ENCODE peak calls at places on chromosomes 1 and 21, in seven cellular contexts. One of them, this sample, is unnamed.

GRCh38 chr1:28112388-28113311 is 24.2 kb upstream of the EYA3 start:
- DNase-seq in SHP77 treated with DMSO at 0.1 percent for 48 hours: no peak
- DNase-seq in neuronal stem cell: no peak
- DNase-seq in stimulated activated CD4-positive, alpha-beta T cell treated with anti-CD3 and anti-CD28 coated beads, Interleukin-12 subunit alpha, Interleukin-12 subunit beta, amount 100 ng/mL, for 24 hours: no peak
- DNase-seq in effector CD4-positive, alpha-beta T cell: no peak
- DNase-seq in stimulated activated naive CD8-positive, alpha-beta T cell treated with anti-CD3 and anti-CD28 coated beads, Interleukin-15, amount 100 ng/mL, for 72 hours: no peak
- DNase-seq in naive thymus-derived CD4-positive, alpha-beta T cell: no peak
- DNase-seq in this sample: no peak

GRCh38 chr1:114428083-114428754 is 82.8 kb downstream of the TRIM33 start:
- DNase-seq in SHP77 treated with DMSO at 0.1 percent for 48 hours: no peak
- DNase-seq in neuronal stem cell: no peak
- DNase-seq in stimulated activated CD4-positive, alpha-beta T cell treated with anti-CD3 and anti-CD28 coated beads, Interleukin-12 subunit alpha, Interleukin-12 subunit beta, amount 100 ng/mL, for 24 hours: no peak
- DNase-seq in effector CD4-positive, alpha-beta T cell: peak; percentile 9
- DNase-seq in stimulated activated naive CD8-positive, alpha-beta T cell treated with anti-CD3 and anti-CD28 coated beads, Interleukin-15, amount 100 ng/mL, for 72 hours: no peak
- DNase-seq in naive thymus-derived CD4-positive, alpha-beta T cell: peak; percentile 16
- DNase-seq in this sample: no peak

GRCh38 chr21:19900149-19900548 is 1098.1 kb upstream of the NCAM2 start:
- DNase-seq in SHP77 treated with DMSO at 0.1 percent for 48 hours: no peak
- DNase-seq in neuronal stem cell: no peak
- DNase-seq in stimulated activated CD4-positive, alpha-beta T cell treated with anti-CD3 and anti-CD28 coated beads, Interleukin-12 subunit alpha, Interleukin-12 subunit beta, amount 100 ng/mL, for 24 hours: no peak
- DNase-seq in effector CD4-positive, alpha-beta T cell: no peak
- DNase-seq in stimulated activated naive CD8-positive, alpha-beta T cell treated with anti-CD3 and anti-CD28 coated beads, Interleukin-15, amount 100 ng/mL, for 72 hours: no peak
- DNase-seq in naive thymus-derived CD4-positive, alpha-beta T cell: no peak
- DNase-seq in this sample: no peak

GRCh38 chr1:246450485-246451251 is 56.4 kb downstream of the SMYD3 start:
- DNase-seq in SHP77 treated with DMSO at 0.1 percent for 48 hours: peak; percentile 84
- DNase-seq in neuronal stem cell: peak; percentile 4
- DNase-seq in stimulated activated CD4-positive, alpha-beta T cell treated with anti-CD3 and anti-CD28 coated beads, Interleukin-12 subunit alpha, Interleukin-12 subunit beta, amount 100 ng/mL, for 24 hours: no peak
- DNase-seq in effector CD4-positive, alpha-beta T cell: no peak
- DNase-seq in stimulated activated naive CD8-positive, alpha-beta T cell treated with anti-CD3 and anti-CD28 coated beads, Interleukin-15, amount 100 ng/mL, for 72 hours: no peak
- DNase-seq in naive thymus-derived CD4-positive, alpha-beta T cell: no peak
- DNase-seq in this sample: no peak

GRCh38 chr1:168572669-168573068 is 3.7 kb upstream of the XCL1 start:
- DNase-seq in SHP77 treated with DMSO at 0.1 percent for 48 hours: no peak
- DNase-seq in neuronal stem cell: no peak
- DNase-seq in stimulated activated CD4-positive, alpha-beta T cell treated with anti-CD3 and anti-CD28 coated beads, Interleukin-12 subunit alpha, Interleukin-12 subunit beta, amount 100 ng/mL, for 24 hours: no peak
- DNase-seq in effector CD4-positive, alpha-beta T cell: no peak
- DNase-seq in stimulated activated naive CD8-positive, alpha-beta T cell treated with anti-CD3 and anti-CD28 coated beads, Interleukin-15, amount 100 ng/mL, for 72 hours: no peak
- DNase-seq in naive thymus-derived CD4-positive, alpha-beta T cell: no peak
- DNase-seq in this sample: no peak

GRCh38 chr1:180237850-180238476 is 7.9 kb downstream of the LHX4 start:
- DNase-seq in SHP77 treated with DMSO at 0.1 percent for 48 hours: no peak
- DNase-seq in neuronal stem cell: no peak
- DNase-seq in stimulated activated CD4-positive, alpha-beta T cell treated with anti-CD3 and anti-CD28 coated beads, Interleukin-12 subunit alpha, Interleukin-12 subunit beta, amount 100 ng/mL, for 24 hours: no peak
- DNase-seq in effector CD4-positive, alpha-beta T cell: no peak
- DNase-seq in stimulated activated naive CD8-positive, alpha-beta T cell treated with anti-CD3 and anti-CD28 coated beads, Interleukin-15, amount 100 ng/mL, for 72 hours: no peak
- DNase-seq in naive thymus-derived CD4-positive, alpha-beta T cell: no peak
- DNase-seq in this sample: no peak

GRCh38 chr21:42343556-42343955 is 7.2 kb downstream of the TFF2 start:
- DNase-seq in SHP77 treated with DMSO at 0.1 percent for 48 hours: no peak
- DNase-seq in neuronal stem cell: no peak
- DNase-seq in stimulated activated CD4-positive, alpha-beta T cell treated with anti-CD3 and anti-CD28 coated beads, Interleukin-12 subunit alpha, Interleukin-12 subunit beta, amount 100 ng/mL, for 24 hours: no peak
- DNase-seq in effector CD4-positive, alpha-beta T cell: no peak
- DNase-seq in stimulated activated naive CD8-positive, alpha-beta T cell treated with anti-CD3 and anti-CD28 coated beads, Interleukin-15, amount 100 ng/mL, for 72 hours: no peak
- DNase-seq in naive thymus-derived CD4-positive, alpha-beta T cell: no peak
- DNase-seq in this sample: no peak

GRCh38 chr1:244272471-244273261 is 179.0 kb downstream of the ADSS2 start:
- DNase-seq in SHP77 treated with DMSO at 0.1 percent for 48 hours: peak; percentile 74
- DNase-seq in neuronal stem cell: peak; percentile 89
- DNase-seq in stimulated activated CD4-positive, alpha-beta T cell treated with anti-CD3 and anti-CD28 coated beads, Interleukin-12 subunit alpha, Interleukin-12 subunit beta, amount 100 ng/mL, for 24 hours: peak; percentile 56
- DNase-seq in effector CD4-positive, alpha-beta T cell: peak; percentile 61
- DNase-seq in stimulated activated naive CD8-positive, alpha-beta T cell treated with anti-CD3 and anti-CD28 coated beads, Interleukin-15, amount 100 ng/mL, for 72 hours: peak; percentile 66
- DNase-seq in naive thymus-derived CD4-positive, alpha-beta T cell: peak; percentile 73
- DNase-seq in this sample: peak; percentile 75

GRCh38 chr1:198549863-198550262 is 9.4 kb upstream of the ATP6V1G3 start:
- DNase-seq in SHP77 treated with DMSO at 0.1 percent for 48 hours: no peak
- DNase-seq in neuronal stem cell: no peak
- DNase-seq in stimulated activated CD4-positive, alpha-beta T cell treated with anti-CD3 and anti-CD28 coated beads, Interleukin-12 subunit alpha, Interleukin-12 subunit beta, amount 100 ng/mL, for 24 hours: no peak
- DNase-seq in effector CD4-positive, alpha-beta T cell: no peak
- DNase-seq in stimulated activated naive CD8-positive, alpha-beta T cell treated with anti-CD3 and anti-CD28 coated beads, Interleukin-15, amount 100 ng/mL, for 72 hours: no peak
- DNase-seq in naive thymus-derived CD4-positive, alpha-beta T cell: no peak
- DNase-seq in this sample: no peak

GRCh38 chr1:209367031-209367813 is 216.3 kb upstream of the CAMK1G start:
- DNase-seq in SHP77 treated with DMSO at 0.1 percent for 48 hours: no peak
- DNase-seq in neuronal stem cell: no peak
- DNase-seq in stimulated activated CD4-positive, alpha-beta T cell treated with anti-CD3 and anti-CD28 coated beads, Interleukin-12 subunit alpha, Interleukin-12 subunit beta, amount 100 ng/mL, for 24 hours: no peak
- DNase-seq in effector CD4-positive, alpha-beta T cell: no peak
- DNase-seq in stimulated activated naive CD8-positive, alpha-beta T cell treated with anti-CD3 and anti-CD28 coated beads, Interleukin-15, amount 100 ng/mL, for 72 hours: no peak
- DNase-seq in naive thymus-derived CD4-positive, alpha-beta T cell: no peak
- DNase-seq in this sample: no peak

GRCh38 chr1:100187912-100188311 is 9.9 kb upstream of the LRRC39 start:
- DNase-seq in SHP77 treated with DMSO at 0.1 percent for 48 hours: no peak
- DNase-seq in neuronal stem cell: no peak
- DNase-seq in stimulated activated CD4-positive, alpha-beta T cell treated with anti-CD3 and anti-CD28 coated beads, Interleukin-12 subunit alpha, Interleukin-12 subunit beta, amount 100 ng/mL, for 24 hours: no peak
- DNase-seq in effector CD4-positive, alpha-beta T cell: no peak
- DNase-seq in stimulated activated naive CD8-positive, alpha-beta T cell treated with anti-CD3 and anti-CD28 coated beads, Interleukin-15, amount 100 ng/mL, for 72 hours: no peak
- DNase-seq in naive thymus-derived CD4-positive, alpha-beta T cell: no peak
- DNase-seq in this sample: no peak

GRCh38 chr1:185595835-185596667 is 138.1 kb upstream of the HMCN1 start:
- DNase-seq in SHP77 treated with DMSO at 0.1 percent for 48 hours: peak; percentile 12
- DNase-seq in neuronal stem cell: peak; percentile 48
- DNase-seq in stimulated activated CD4-positive, alpha-beta T cell treated with anti-CD3 and anti-CD28 coated beads, Interleukin-12 subunit alpha, Interleukin-12 subunit beta, amount 100 ng/mL, for 24 hours: peak; percentile 32
- DNase-seq in effector CD4-positive, alpha-beta T cell: peak; percentile 43
- DNase-seq in stimulated activated naive CD8-positive, alpha-beta T cell treated with anti-CD3 and anti-CD28 coated beads, Interleukin-15, amount 100 ng/mL, for 72 hours: peak; percentile 42
- DNase-seq in naive thymus-derived CD4-positive, alpha-beta T cell: peak; percentile 45
- DNase-seq in this sample: peak; percentile 60

GRCh38 chr1:115300087-115300856 is 37.8 kb downstream of the NGF start:
- DNase-seq in SHP77 treated with DMSO at 0.1 percent for 48 hours: no peak
- DNase-seq in neuronal stem cell: peak; percentile 9
- DNase-seq in stimulated activated CD4-positive, alpha-beta T cell treated with anti-CD3 and anti-CD28 coated beads, Interleukin-12 subunit alpha, Interleukin-12 subunit beta, amount 100 ng/mL, for 24 hours: no peak
- DNase-seq in effector CD4-positive, alpha-beta T cell: no peak
- DNase-seq in stimulated activated naive CD8-positive, alpha-beta T cell treated with anti-CD3 and anti-CD28 coated beads, Interleukin-15, amount 100 ng/mL, for 72 hours: no peak
- DNase-seq in naive thymus-derived CD4-positive, alpha-beta T cell: no peak
- DNase-seq in this sample: no peak

GRCh38 chr1:70360321-70360720 is 5.8 kb upstream of the ANKRD13C start:
- DNase-seq in SHP77 treated with DMSO at 0.1 percent for 48 hours: no peak
- DNase-seq in neuronal stem cell: no peak
- DNase-seq in stimulated activated CD4-positive, alpha-beta T cell treated with anti-CD3 and anti-CD28 coated beads, Interleukin-12 subunit alpha, Interleukin-12 subunit beta, amount 100 ng/mL, for 24 hours: no peak
- DNase-seq in effector CD4-positive, alpha-beta T cell: no peak
- DNase-seq in stimulated activated naive CD8-positive, alpha-beta T cell treated with anti-CD3 and anti-CD28 coated beads, Interleukin-15, amount 100 ng/mL, for 72 hours: no peak
- DNase-seq in naive thymus-derived CD4-positive, alpha-beta T cell: no peak
- DNase-seq in this sample: no peak

GRCh38 chr1:229283183-229283611 is 12.3 kb downstream of the RAB4A start:
- DNase-seq in SHP77 treated with DMSO at 0.1 percent for 48 hours: no peak
- DNase-seq in neuronal stem cell: no peak
- DNase-seq in stimulated activated CD4-positive, alpha-beta T cell treated with anti-CD3 and anti-CD28 coated beads, Interleukin-12 subunit alpha, Interleukin-12 subunit beta, amount 100 ng/mL, for 24 hours: no peak
- DNase-seq in effector CD4-positive, alpha-beta T cell: no peak
- DNase-seq in stimulated activated naive CD8-positive, alpha-beta T cell treated with anti-CD3 and anti-CD28 coated beads, Interleukin-15, amount 100 ng/mL, for 72 hours: no peak
- DNase-seq in naive thymus-derived CD4-positive, alpha-beta T cell: no peak
- DNase-seq in this sample: no peak

GRCh38 chr1:13699936-13700520 is at the start of gene PRDM2:
- DNase-seq in SHP77 treated with DMSO at 0.1 percent for 48 hours: no peak
- DNase-seq in neuronal stem cell: peak; percentile 27
- DNase-seq in stimulated activated CD4-positive, alpha-beta T cell treated with anti-CD3 and anti-CD28 coated beads, Interleukin-12 subunit alpha, Interleukin-12 subunit beta, amount 100 ng/mL, for 24 hours: peak; percentile 37
- DNase-seq in effector CD4-positive, alpha-beta T cell: peak; percentile 47
- DNase-seq in stimulated activated naive CD8-positive, alpha-beta T cell treated with anti-CD3 and anti-CD28 coated beads, Interleukin-15, amount 100 ng/mL, for 72 hours: peak; percentile 62
- DNase-seq in naive thymus-derived CD4-positive, alpha-beta T cell: peak; percentile 67
- DNase-seq in this sample: peak; percentile 56

GRCh38 chr1:3518256-3518655 is 63.8 kb downstream of the ARHGEF16 start:
- DNase-seq in SHP77 treated with DMSO at 0.1 percent for 48 hours: no peak
- DNase-seq in neuronal stem cell: no peak
- DNase-seq in stimulated activated CD4-positive, alpha-beta T cell treated with anti-CD3 and anti-CD28 coated beads, Interleukin-12 subunit alpha, Interleukin-12 subunit beta, amount 100 ng/mL, for 24 hours: peak; percentile 30
- DNase-seq in effector CD4-positive, alpha-beta T cell: no peak
- DNase-seq in stimulated activated naive CD8-positive, alpha-beta T cell treated with anti-CD3 and anti-CD28 coated beads, Interleukin-15, amount 100 ng/mL, for 72 hours: peak; percentile 20
- DNase-seq in naive thymus-derived CD4-positive, alpha-beta T cell: no peak
- DNase-seq in this sample: no peak

GRCh38 chr1:169484107-169484506 is 1.6 kb downstream of the SLC19A2 start:
- DNase-seq in SHP77 treated with DMSO at 0.1 percent for 48 hours: no peak
- DNase-seq in neuronal stem cell: no peak
- DNase-seq in stimulated activated CD4-positive, alpha-beta T cell treated with anti-CD3 and anti-CD28 coated beads, Interleukin-12 subunit alpha, Interleukin-12 subunit beta, amount 100 ng/mL, for 24 hours: no peak
- DNase-seq in effector CD4-positive, alpha-beta T cell: no peak
- DNase-seq in stimulated activated naive CD8-positive, alpha-beta T cell treated with anti-CD3 and anti-CD28 coated beads, Interleukin-15, amount 100 ng/mL, for 72 hours: no peak
- DNase-seq in naive thymus-derived CD4-positive, alpha-beta T cell: no peak
- DNase-seq in this sample: no peak

GRCh38 chr21:34609951-34610549 is 4.9 kb downstream of the RCAN1 start:
- DNase-seq in SHP77 treated with DMSO at 0.1 percent for 48 hours: no peak
- DNase-seq in neuronal stem cell: no peak
- DNase-seq in stimulated activated CD4-positive, alpha-beta T cell treated with anti-CD3 and anti-CD28 coated beads, Interleukin-12 subunit alpha, Interleukin-12 subunit beta, amount 100 ng/mL, for 24 hours: no peak
- DNase-seq in effector CD4-positive, alpha-beta T cell: no peak
- DNase-seq in stimulated activated naive CD8-positive, alpha-beta T cell treated with anti-CD3 and anti-CD28 coated beads, Interleukin-15, amount 100 ng/mL, for 72 hours: no peak
- DNase-seq in naive thymus-derived CD4-positive, alpha-beta T cell: no peak
- DNase-seq in this sample: no peak

GRCh38 chr1:153728305-153729066 is 636 bp downstream of the INTS3 start:
- DNase-seq in SHP77 treated with DMSO at 0.1 percent for 48 hours: peak; percentile 23
- DNase-seq in neuronal stem cell: no peak
- DNase-seq in stimulated activated CD4-positive, alpha-beta T cell treated with anti-CD3 and anti-CD28 coated beads, Interleukin-12 subunit alpha, Interleukin-12 subunit beta, amount 100 ng/mL, for 24 hours: no peak
- DNase-seq in effector CD4-positive, alpha-beta T cell: peak; percentile 28
- DNase-seq in stimulated activated naive CD8-positive, alpha-beta T cell treated with anti-CD3 and anti-CD28 coated beads, Interleukin-15, amount 100 ng/mL, for 72 hours: peak; percentile 40
- DNase-seq in naive thymus-derived CD4-positive, alpha-beta T cell: no peak
- DNase-seq in this sample: peak; percentile 64

GRCh38 chr1:109975718-109976117 is 8.8 kb upstream of the AHCYL1 start:
- DNase-seq in SHP77 treated with DMSO at 0.1 percent for 48 hours: no peak
- DNase-seq in neuronal stem cell: no peak
- DNase-seq in stimulated activated CD4-positive, alpha-beta T cell treated with anti-CD3 and anti-CD28 coated beads, Interleukin-12 subunit alpha, Interleukin-12 subunit beta, amount 100 ng/mL, for 24 hours: no peak
- DNase-seq in effector CD4-positive, alpha-beta T cell: no peak
- DNase-seq in stimulated activated naive CD8-positive, alpha-beta T cell treated with anti-CD3 and anti-CD28 coated beads, Interleukin-15, amount 100 ng/mL, for 72 hours: no peak
- DNase-seq in naive thymus-derived CD4-positive, alpha-beta T cell: no peak
- DNase-seq in this sample: no peak

GRCh38 chr1:52037402-52037814 is 3.8 kb upstream of the KTI12 start:
- DNase-seq in SHP77 treated with DMSO at 0.1 percent for 48 hours: no peak
- DNase-seq in neuronal stem cell: no peak
- DNase-seq in stimulated activated CD4-positive, alpha-beta T cell treated with anti-CD3 and anti-CD28 coated beads, Interleukin-12 subunit alpha, Interleukin-12 subunit beta, amount 100 ng/mL, for 24 hours: no peak
- DNase-seq in effector CD4-positive, alpha-beta T cell: no peak
- DNase-seq in stimulated activated naive CD8-positive, alpha-beta T cell treated with anti-CD3 and anti-CD28 coated beads, Interleukin-15, amount 100 ng/mL, for 72 hours: no peak
- DNase-seq in naive thymus-derived CD4-positive, alpha-beta T cell: no peak
- DNase-seq in this sample: no peak

GRCh38 chr1:218585565-218586184 is 240.5 kb downstream of the TGFB2 start:
- DNase-seq in SHP77 treated with DMSO at 0.1 percent for 48 hours: peak; percentile 20
- DNase-seq in neuronal stem cell: peak; percentile 42
- DNase-seq in stimulated activated CD4-positive, alpha-beta T cell treated with anti-CD3 and anti-CD28 coated beads, Interleukin-12 subunit alpha, Interleukin-12 subunit beta, amount 100 ng/mL, for 24 hours: no peak
- DNase-seq in effector CD4-positive, alpha-beta T cell: no peak
- DNase-seq in stimulated activated naive CD8-positive, alpha-beta T cell treated with anti-CD3 and anti-CD28 coated beads, Interleukin-15, amount 100 ng/mL, for 72 hours: no peak
- DNase-seq in naive thymus-derived CD4-positive, alpha-beta T cell: no peak
- DNase-seq in this sample: peak; percentile 20

GRCh38 chr1:156122519-156123355 is 8.2 kb downstream of the LMNA start:
- DNase-seq in SHP77 treated with DMSO at 0.1 percent for 48 hours: peak; percentile 74
- DNase-seq in neuronal stem cell: no peak
- DNase-seq in stimulated activated CD4-positive, alpha-beta T cell treated with anti-CD3 and anti-CD28 coated beads, Interleukin-12 subunit alpha, Interleukin-12 subunit beta, amount 100 ng/mL, for 24 hours: no peak
- DNase-seq in effector CD4-positive, alpha-beta T cell: no peak
- DNase-seq in stimulated activated naive CD8-positive, alpha-beta T cell treated with anti-CD3 and anti-CD28 coated beads, Interleukin-15, amount 100 ng/mL, for 72 hours: no peak
- DNase-seq in naive thymus-derived CD4-positive, alpha-beta T cell: no peak
- DNase-seq in this sample: no peak

GRCh38 chr1:248840946-248841345 is 2.9 kb downstream of the ZNF672 start:
- DNase-seq in SHP77 treated with DMSO at 0.1 percent for 48 hours: no peak
- DNase-seq in neuronal stem cell: no peak
- DNase-seq in stimulated activated CD4-positive, alpha-beta T cell treated with anti-CD3 and anti-CD28 coated beads, Interleukin-12 subunit alpha, Interleukin-12 subunit beta, amount 100 ng/mL, for 24 hours: no peak
- DNase-seq in effector CD4-positive, alpha-beta T cell: no peak
- DNase-seq in stimulated activated naive CD8-positive, alpha-beta T cell treated with anti-CD3 and anti-CD28 coated beads, Interleukin-15, amount 100 ng/mL, for 72 hours: no peak
- DNase-seq in naive thymus-derived CD4-positive, alpha-beta T cell: no peak
- DNase-seq in this sample: no peak

GRCh38 chr1:24580756-24581155 is 24.9 kb downstream of the NCMAP start:
- DNase-seq in SHP77 treated with DMSO at 0.1 percent for 48 hours: no peak
- DNase-seq in neuronal stem cell: no peak
- DNase-seq in stimulated activated CD4-positive, alpha-beta T cell treated with anti-CD3 and anti-CD28 coated beads, Interleukin-12 subunit alpha, Interleukin-12 subunit beta, amount 100 ng/mL, for 24 hours: no peak
- DNase-seq in effector CD4-positive, alpha-beta T cell: no peak
- DNase-seq in stimulated activated naive CD8-positive, alpha-beta T cell treated with anti-CD3 and anti-CD28 coated beads, Interleukin-15, amount 100 ng/mL, for 72 hours: no peak
- DNase-seq in naive thymus-derived CD4-positive, alpha-beta T cell: no peak
- DNase-seq in this sample: no peak

GRCh38 chr1:31570906-31571305 is 5.4 kb upstream of the TINAGL1 start:
- DNase-seq in SHP77 treated with DMSO at 0.1 percent for 48 hours: no peak
- DNase-seq in neuronal stem cell: no peak
- DNase-seq in stimulated activated CD4-positive, alpha-beta T cell treated with anti-CD3 and anti-CD28 coated beads, Interleukin-12 subunit alpha, Interleukin-12 subunit beta, amount 100 ng/mL, for 24 hours: no peak
- DNase-seq in effector CD4-positive, alpha-beta T cell: no peak
- DNase-seq in stimulated activated naive CD8-positive, alpha-beta T cell treated with anti-CD3 and anti-CD28 coated beads, Interleukin-15, amount 100 ng/mL, for 72 hours: no peak
- DNase-seq in naive thymus-derived CD4-positive, alpha-beta T cell: no peak
- DNase-seq in this sample: no peak

GRCh38 chr1:26913754-26914619 is at the start of gene NR0B2:
- DNase-seq in SHP77 treated with DMSO at 0.1 percent for 48 hours: peak; percentile 89
- DNase-seq in neuronal stem cell: no peak
- DNase-seq in stimulated activated CD4-positive, alpha-beta T cell treated with anti-CD3 and anti-CD28 coated beads, Interleukin-12 subunit alpha, Interleukin-12 subunit beta, amount 100 ng/mL, for 24 hours: no peak
- DNase-seq in effector CD4-positive, alpha-beta T cell: no peak
- DNase-seq in stimulated activated naive CD8-positive, alpha-beta T cell treated with anti-CD3 and anti-CD28 coated beads, Interleukin-15, amount 100 ng/mL, for 72 hours: no peak
- DNase-seq in naive thymus-derived CD4-positive, alpha-beta T cell: no peak
- DNase-seq in this sample: no peak

GRCh38 chr1:205512059-205513045 is 7.9 kb downstream of the CDK18 start:
- DNase-seq in SHP77 treated with DMSO at 0.1 percent for 48 hours: no peak
- DNase-seq in neuronal stem cell: no peak
- DNase-seq in stimulated activated CD4-positive, alpha-beta T cell treated with anti-CD3 and anti-CD28 coated beads, Interleukin-12 subunit alpha, Interleukin-12 subunit beta, amount 100 ng/mL, for 24 hours: no peak
- DNase-seq in effector CD4-positive, alpha-beta T cell: no peak
- DNase-seq in stimulated activated naive CD8-positive, alpha-beta T cell treated with anti-CD3 and anti-CD28 coated beads, Interleukin-15, amount 100 ng/mL, for 72 hours: no peak
- DNase-seq in naive thymus-derived CD4-positive, alpha-beta T cell: no peak
- DNase-seq in this sample: no peak

GRCh38 chr1:156676820-156677615 is at the start of gene NES:
- DNase-seq in SHP77 treated with DMSO at 0.1 percent for 48 hours: peak; percentile 32
- DNase-seq in neuronal stem cell: peak; percentile 89
- DNase-seq in stimulated activated CD4-positive, alpha-beta T cell treated with anti-CD3 and anti-CD28 coated beads, Interleukin-12 subunit alpha, Interleukin-12 subunit beta, amount 100 ng/mL, for 24 hours: no peak
- DNase-seq in effector CD4-positive, alpha-beta T cell: no peak
- DNase-seq in stimulated activated naive CD8-positive, alpha-beta T cell treated with anti-CD3 and anti-CD28 coated beads, Interleukin-15, amount 100 ng/mL, for 72 hours: no peak
- DNase-seq in naive thymus-derived CD4-positive, alpha-beta T cell: no peak
- DNase-seq in this sample: peak; percentile 74

GRCh38 chr21:45326169-45326833 is 38.6 kb upstream of the POFUT2 start:
- DNase-seq in SHP77 treated with DMSO at 0.1 percent for 48 hours: no peak
- DNase-seq in neuronal stem cell: no peak
- DNase-seq in stimulated activated CD4-positive, alpha-beta T cell treated with anti-CD3 and anti-CD28 coated beads, Interleukin-12 subunit alpha, Interleukin-12 subunit beta, amount 100 ng/mL, for 24 hours: no peak
- DNase-seq in effector CD4-positive, alpha-beta T cell: no peak
- DNase-seq in stimulated activated naive CD8-positive, alpha-beta T cell treated with anti-CD3 and anti-CD28 coated beads, Interleukin-15, amount 100 ng/mL, for 72 hours: no peak
- DNase-seq in naive thymus-derived CD4-positive, alpha-beta T cell: no peak
- DNase-seq in this sample: no peak

GRCh38 chr1:1678581-1679380 is 13.8 kb downstream of the SLC35E2B start:
- DNase-seq in SHP77 treated with DMSO at 0.1 percent for 48 hours: no peak
- DNase-seq in neuronal stem cell: no peak
- DNase-seq in stimulated activated CD4-positive, alpha-beta T cell treated with anti-CD3 and anti-CD28 coated beads, Interleukin-12 subunit alpha, Interleukin-12 subunit beta, amount 100 ng/mL, for 24 hours: peak; percentile 56
- DNase-seq in effector CD4-positive, alpha-beta T cell: peak; percentile 23
- DNase-seq in stimulated activated naive CD8-positive, alpha-beta T cell treated with anti-CD3 and anti-CD28 coated beads, Interleukin-15, amount 100 ng/mL, for 72 hours: peak; percentile 66
- DNase-seq in naive thymus-derived CD4-positive, alpha-beta T cell: peak; percentile 45
- DNase-seq in this sample: peak; percentile 73

GRCh38 chr1:9809122-9809521 is 14.6 kb downstream of the CLSTN1 start:
- DNase-seq in SHP77 treated with DMSO at 0.1 percent for 48 hours: no peak
- DNase-seq in neuronal stem cell: no peak
- DNase-seq in stimulated activated CD4-positive, alpha-beta T cell treated with anti-CD3 and anti-CD28 coated beads, Interleukin-12 subunit alpha, Interleukin-12 subunit beta, amount 100 ng/mL, for 24 hours: no peak
- DNase-seq in effector CD4-positive, alpha-beta T cell: no peak
- DNase-seq in stimulated activated naive CD8-positive, alpha-beta T cell treated with anti-CD3 and anti-CD28 coated beads, Interleukin-15, amount 100 ng/mL, for 72 hours: no peak
- DNase-seq in naive thymus-derived CD4-positive, alpha-beta T cell: no peak
- DNase-seq in this sample: no peak

GRCh38 chr1:94017155-94017829 is 103.7 kb downstream of the ABCA4 start:
- DNase-seq in SHP77 treated with DMSO at 0.1 percent for 48 hours: no peak
- DNase-seq in neuronal stem cell: no peak
- DNase-seq in stimulated activated CD4-positive, alpha-beta T cell treated with anti-CD3 and anti-CD28 coated beads, Interleukin-12 subunit alpha, Interleukin-12 subunit beta, amount 100 ng/mL, for 24 hours: no peak
- DNase-seq in effector CD4-positive, alpha-beta T cell: no peak
- DNase-seq in stimulated activated naive CD8-positive, alpha-beta T cell treated with anti-CD3 and anti-CD28 coated beads, Interleukin-15, amount 100 ng/mL, for 72 hours: peak; percentile 53
- DNase-seq in naive thymus-derived CD4-positive, alpha-beta T cell: no peak
- DNase-seq in this sample: no peak